ENCODE peak calls at places on chromosomes 3 and 15, in seven cellular contexts. One of them, this sample, is unnamed.
A peak's percentile ranks its signal among the peaks of the same experiment; 100 is the strongest.

GRCh38 chr3:81723732-81724313 is 37.6 kb downstream of the GBE1 start:
- DNase-seq in naive thymus-derived CD8-positive, alpha-beta T cell: no peak
- DNase-seq in activated T-cell treated with anti-CD3 and anti-CD28 coated beads, Interleukin-2, amount 50 U/mL, for 1 hour: no peak
- DNase-seq in activated CD8-positive, alpha-beta memory T cell treated with anti-CD3 and anti-CD28 coated beads for 24 hours: no peak
- DNase-seq in lower leg skin: no peak
- DNase-seq in GM12891: no peak
- DNase-seq in foreskin fibroblast: peak; percentile 44
- DNase-seq in this sample: no peak

GRCh38 chr3:165439765-165440164 is 243.6 kb upstream of the SLITRK3 start:
- DNase-seq in naive thymus-derived CD8-positive, alpha-beta T cell: no peak
- DNase-seq in activated T-cell treated with anti-CD3 and anti-CD28 coated beads, Interleukin-2, amount 50 U/mL, for 1 hour: no peak
- DNase-seq in activated CD8-positive, alpha-beta memory T cell treated with anti-CD3 and anti-CD28 coated beads for 24 hours: no peak
- DNase-seq in lower leg skin: no peak
- DNase-seq in GM12891: no peak
- DNase-seq in foreskin fibroblast: no peak
- DNase-seq in this sample: no peak

GRCh38 chr15:38879909-38880471 is 315.4 kb upstream of the RASGRP1 start:
- DNase-seq in naive thymus-derived CD8-positive, alpha-beta T cell: no peak
- DNase-seq in activated T-cell treated with anti-CD3 and anti-CD28 coated beads, Interleukin-2, amount 50 U/mL, for 1 hour: no peak
- DNase-seq in activated CD8-positive, alpha-beta memory T cell treated with anti-CD3 and anti-CD28 coated beads for 24 hours: no peak
- DNase-seq in lower leg skin: peak; percentile 75
- DNase-seq in GM12891: no peak
- DNase-seq in foreskin fibroblast: peak; percentile 74
- DNase-seq in this sample: no peak

GRCh38 chr3:59839810-59840515 is 790.1 kb upstream of the CFAP20DC start:
- DNase-seq in naive thymus-derived CD8-positive, alpha-beta T cell: peak; percentile 39
- DNase-seq in activated T-cell treated with anti-CD3 and anti-CD28 coated beads, Interleukin-2, amount 50 U/mL, for 1 hour: no peak
- DNase-seq in activated CD8-positive, alpha-beta memory T cell treated with anti-CD3 and anti-CD28 coated beads for 24 hours: no peak
- DNase-seq in lower leg skin: no peak
- DNase-seq in GM12891: peak; percentile 2
- DNase-seq in foreskin fibroblast: no peak
- DNase-seq in this sample: no peak

GRCh38 chr15:91908401-91908800 is 54.9 kb downstream of the SLCO3A1 start:
- DNase-seq in naive thymus-derived CD8-positive, alpha-beta T cell: no peak
- DNase-seq in activated T-cell treated with anti-CD3 and anti-CD28 coated beads, Interleukin-2, amount 50 U/mL, for 1 hour: no peak
- DNase-seq in activated CD8-positive, alpha-beta memory T cell treated with anti-CD3 and anti-CD28 coated beads for 24 hours: peak; percentile 19
- DNase-seq in lower leg skin: no peak
- DNase-seq in GM12891: no peak
- DNase-seq in foreskin fibroblast: peak; percentile 15
- DNase-seq in this sample: no peak

GRCh38 chr3:195194559-195195161 is 76.3 kb downstream of the XXYLT1 start:
- DNase-seq in naive thymus-derived CD8-positive, alpha-beta T cell: no peak
- DNase-seq in activated T-cell treated with anti-CD3 and anti-CD28 coated beads, Interleukin-2, amount 50 U/mL, for 1 hour: no peak
- DNase-seq in activated CD8-positive, alpha-beta memory T cell treated with anti-CD3 and anti-CD28 coated beads for 24 hours: peak; percentile 26
- DNase-seq in lower leg skin: no peak
- DNase-seq in GM12891: no peak
- DNase-seq in foreskin fibroblast: no peak
- DNase-seq in this sample: no peak

GRCh38 chr3:68919000-68919399 is 13.3 kb downstream of the TAFA4 start:
- DNase-seq in naive thymus-derived CD8-positive, alpha-beta T cell: no peak
- DNase-seq in activated T-cell treated with anti-CD3 and anti-CD28 coated beads, Interleukin-2, amount 50 U/mL, for 1 hour: no peak
- DNase-seq in activated CD8-positive, alpha-beta memory T cell treated with anti-CD3 and anti-CD28 coated beads for 24 hours: no peak
- DNase-seq in lower leg skin: no peak
- DNase-seq in GM12891: no peak
- DNase-seq in foreskin fibroblast: peak; percentile 36
- DNase-seq in this sample: no peak

GRCh38 chr3:40207796-40208195 is 101.7 kb upstream of the EIF1B start:
- DNase-seq in naive thymus-derived CD8-positive, alpha-beta T cell: no peak
- DNase-seq in activated T-cell treated with anti-CD3 and anti-CD28 coated beads, Interleukin-2, amount 50 U/mL, for 1 hour: no peak
- DNase-seq in activated CD8-positive, alpha-beta memory T cell treated with anti-CD3 and anti-CD28 coated beads for 24 hours: no peak
- DNase-seq in lower leg skin: no peak
- DNase-seq in GM12891: no peak
- DNase-seq in foreskin fibroblast: peak; percentile 73
- DNase-seq in this sample: no peak

GRCh38 chr3:139797724-139798343 is 120.1 kb upstream of the NMNAT3 start:
- DNase-seq in naive thymus-derived CD8-positive, alpha-beta T cell: no peak
- DNase-seq in activated T-cell treated with anti-CD3 and anti-CD28 coated beads, Interleukin-2, amount 50 U/mL, for 1 hour: no peak
- DNase-seq in activated CD8-positive, alpha-beta memory T cell treated with anti-CD3 and anti-CD28 coated beads for 24 hours: no peak
- DNase-seq in lower leg skin: no peak
- DNase-seq in GM12891: no peak
- DNase-seq in foreskin fibroblast: peak; percentile 48
- DNase-seq in this sample: no peak

GRCh38 chr3:178019645-178020044 is 516.6 kb upstream of the KCNMB2 start:
- DNase-seq in naive thymus-derived CD8-positive, alpha-beta T cell: no peak
- DNase-seq in activated T-cell treated with anti-CD3 and anti-CD28 coated beads, Interleukin-2, amount 50 U/mL, for 1 hour: no peak
- DNase-seq in activated CD8-positive, alpha-beta memory T cell treated with anti-CD3 and anti-CD28 coated beads for 24 hours: no peak
- DNase-seq in lower leg skin: no peak
- DNase-seq in GM12891: no peak
- DNase-seq in foreskin fibroblast: no peak
- DNase-seq in this sample: no peak

GRCh38 chr3:185852562-185853135 is 27.8 kb upstream of the IGF2BP2 start:
- DNase-seq in naive thymus-derived CD8-positive, alpha-beta T cell: no peak
- DNase-seq in activated T-cell treated with anti-CD3 and anti-CD28 coated beads, Interleukin-2, amount 50 U/mL, for 1 hour: no peak
- DNase-seq in activated CD8-positive, alpha-beta memory T cell treated with anti-CD3 and anti-CD28 coated beads for 24 hours: no peak
- DNase-seq in lower leg skin: no peak
- DNase-seq in GM12891: no peak
- DNase-seq in foreskin fibroblast: no peak
- DNase-seq in this sample: no peak

GRCh38 chr3:14879161-14879888 is 60.6 kb downstream of the FGD5 start:
- DNase-seq in naive thymus-derived CD8-positive, alpha-beta T cell: peak; percentile 40
- DNase-seq in activated T-cell treated with anti-CD3 and anti-CD28 coated beads, Interleukin-2, amount 50 U/mL, for 1 hour: no peak
- DNase-seq in activated CD8-positive, alpha-beta memory T cell treated with anti-CD3 and anti-CD28 coated beads for 24 hours: no peak
- DNase-seq in lower leg skin: no peak
- DNase-seq in GM12891: no peak
- DNase-seq in foreskin fibroblast: no peak
- DNase-seq in this sample: peak; percentile 56

GRCh38 chr3:9727743-9728142 is 3.8 kb upstream of the BRPF1 start:
- DNase-seq in naive thymus-derived CD8-positive, alpha-beta T cell: no peak
- DNase-seq in activated T-cell treated with anti-CD3 and anti-CD28 coated beads, Interleukin-2, amount 50 U/mL, for 1 hour: no peak
- DNase-seq in activated CD8-positive, alpha-beta memory T cell treated with anti-CD3 and anti-CD28 coated beads for 24 hours: no peak
- DNase-seq in lower leg skin: no peak
- DNase-seq in GM12891: no peak
- DNase-seq in foreskin fibroblast: peak; percentile 35
- DNase-seq in this sample: no peak

GRCh38 chr3:123741058-123741511 is 143.0 kb downstream of the MYLK start:
- DNase-seq in naive thymus-derived CD8-positive, alpha-beta T cell: no peak
- DNase-seq in activated T-cell treated with anti-CD3 and anti-CD28 coated beads, Interleukin-2, amount 50 U/mL, for 1 hour: no peak
- DNase-seq in activated CD8-positive, alpha-beta memory T cell treated with anti-CD3 and anti-CD28 coated beads for 24 hours: no peak
- DNase-seq in lower leg skin: no peak
- DNase-seq in GM12891: no peak
- DNase-seq in foreskin fibroblast: no peak
- DNase-seq in this sample: no peak

GRCh38 chr15:100224206-100225185 is 117.3 kb downstream of the ADAMTS17 start:
- DNase-seq in naive thymus-derived CD8-positive, alpha-beta T cell: peak; percentile 47
- DNase-seq in activated T-cell treated with anti-CD3 and anti-CD28 coated beads, Interleukin-2, amount 50 U/mL, for 1 hour: no peak
- DNase-seq in activated CD8-positive, alpha-beta memory T cell treated with anti-CD3 and anti-CD28 coated beads for 24 hours: no peak
- DNase-seq in lower leg skin: no peak
- DNase-seq in GM12891: no peak
- DNase-seq in foreskin fibroblast: no peak
- DNase-seq in this sample: peak; percentile 28

GRCh38 chr15:100849021-100849831 is 30.4 kb upstream of the ALDH1A3 start:
- DNase-seq in naive thymus-derived CD8-positive, alpha-beta T cell: peak; percentile 73
- DNase-seq in activated T-cell treated with anti-CD3 and anti-CD28 coated beads, Interleukin-2, amount 50 U/mL, for 1 hour: peak; percentile 66
- DNase-seq in activated CD8-positive, alpha-beta memory T cell treated with anti-CD3 and anti-CD28 coated beads for 24 hours: peak; percentile 84
- DNase-seq in lower leg skin: no peak
- DNase-seq in GM12891: peak; percentile 51
- DNase-seq in foreskin fibroblast: peak; percentile 62
- DNase-seq in this sample: peak; percentile 83

GRCh38 chr3:150385296-150386242 is 22.5 kb upstream of the TSC22D2 start:
- DNase-seq in naive thymus-derived CD8-positive, alpha-beta T cell: no peak
- DNase-seq in activated T-cell treated with anti-CD3 and anti-CD28 coated beads, Interleukin-2, amount 50 U/mL, for 1 hour: no peak
- DNase-seq in activated CD8-positive, alpha-beta memory T cell treated with anti-CD3 and anti-CD28 coated beads for 24 hours: peak; percentile 70
- DNase-seq in lower leg skin: no peak
- DNase-seq in GM12891: no peak
- DNase-seq in foreskin fibroblast: no peak
- DNase-seq in this sample: no peak

GRCh38 chr15:36612063-36612788 is 32.8 kb downstream of the CDIN1 start:
- DNase-seq in naive thymus-derived CD8-positive, alpha-beta T cell: no peak
- DNase-seq in activated T-cell treated with anti-CD3 and anti-CD28 coated beads, Interleukin-2, amount 50 U/mL, for 1 hour: no peak
- DNase-seq in activated CD8-positive, alpha-beta memory T cell treated with anti-CD3 and anti-CD28 coated beads for 24 hours: no peak
- DNase-seq in lower leg skin: no peak
- DNase-seq in GM12891: no peak
- DNase-seq in foreskin fibroblast: peak; percentile 91
- DNase-seq in this sample: no peak

GRCh38 chr15:30991301-30992072 is at the start of gene MTMR10:
- DNase-seq in naive thymus-derived CD8-positive, alpha-beta T cell: peak; percentile 86
- DNase-seq in activated T-cell treated with anti-CD3 and anti-CD28 coated beads, Interleukin-2, amount 50 U/mL, for 1 hour: peak; percentile 82
- DNase-seq in activated CD8-positive, alpha-beta memory T cell treated with anti-CD3 and anti-CD28 coated beads for 24 hours: peak; percentile 91
- DNase-seq in lower leg skin: peak; percentile 35
- DNase-seq in GM12891: peak; percentile 84
- DNase-seq in foreskin fibroblast: peak; percentile 92
- DNase-seq in this sample: peak; percentile 93

GRCh38 chr3:130787422-130788068 is 40.9 kb upstream of the PIK3R4 start:
- DNase-seq in naive thymus-derived CD8-positive, alpha-beta T cell: no peak
- DNase-seq in activated T-cell treated with anti-CD3 and anti-CD28 coated beads, Interleukin-2, amount 50 U/mL, for 1 hour: no peak
- DNase-seq in activated CD8-positive, alpha-beta memory T cell treated with anti-CD3 and anti-CD28 coated beads for 24 hours: no peak
- DNase-seq in lower leg skin: no peak
- DNase-seq in GM12891: no peak
- DNase-seq in foreskin fibroblast: no peak
- DNase-seq in this sample: no peak

GRCh38 chr3:17602126-17602525 is 140.3 kb downstream of the TBC1D5 start:
- DNase-seq in naive thymus-derived CD8-positive, alpha-beta T cell: no peak
- DNase-seq in activated T-cell treated with anti-CD3 and anti-CD28 coated beads, Interleukin-2, amount 50 U/mL, for 1 hour: no peak
- DNase-seq in activated CD8-positive, alpha-beta memory T cell treated with anti-CD3 and anti-CD28 coated beads for 24 hours: no peak
- DNase-seq in lower leg skin: no peak
- DNase-seq in GM12891: no peak
- DNase-seq in foreskin fibroblast: no peak
- DNase-seq in this sample: no peak

GRCh38 chr3:73580343-73580742 is 44.4 kb downstream of the PDZRN3 start:
- DNase-seq in naive thymus-derived CD8-positive, alpha-beta T cell: no peak
- DNase-seq in activated T-cell treated with anti-CD3 and anti-CD28 coated beads, Interleukin-2, amount 50 U/mL, for 1 hour: no peak
- DNase-seq in activated CD8-positive, alpha-beta memory T cell treated with anti-CD3 and anti-CD28 coated beads for 24 hours: no peak
- DNase-seq in lower leg skin: peak; percentile 28
- DNase-seq in GM12891: no peak
- DNase-seq in foreskin fibroblast: peak; percentile 94
- DNase-seq in this sample: no peak

This sample was measured in posterior vena cava.